ENCODE peak calls at places on chromosomes 5 and 9, in eight cellular contexts. One of them, this sample, is unnamed.

GRCh38 chr5:57307516-57307915 is 133.7 kb downstream of the GPBP1 start:
- DNase-seq in heart right ventricle: no peak
- DNase-seq in aorta: no peak
- DNase-seq in IMR-90: no peak
- DNase-seq in psoas muscle: no peak
- DNase-seq in DND-41: no peak
- DNase-seq in brain microvascular endothelial cell: no peak
- DNase-seq in PC-3: no peak
- DNase-seq in this sample: no peak

GRCh38 chr5:71998746-71999145 is 108.5 kb upstream of the MAP1B start:
- DNase-seq in brain microvascular endothelial cell: no peak
- DNase-seq in heart right ventricle: no peak
- DNase-seq in aorta: no peak
- DNase-seq in psoas muscle: no peak
- DNase-seq in DND-41: no peak
- DNase-seq in PC-3: no peak
- DNase-seq in IMR-90: no peak
- DNase-seq in this sample: no peak

GRCh38 chr5:180213657-180214207 is 4.7 kb upstream of the RASGEF1C start:
- DNase-seq in aorta: no peak
- DNase-seq in psoas muscle: no peak
- DNase-seq in heart right ventricle: no peak
- DNase-seq in DND-41: no peak
- DNase-seq in brain microvascular endothelial cell: no peak
- DNase-seq in IMR-90: no peak
- DNase-seq in PC-3: no peak
- DNase-seq in this sample: no peak

GRCh38 chr5:172450861-172451695 is 3.2 kb downstream of the SH3PXD2B start:
- DNase-seq in IMR-90: no peak
- DNase-seq in PC-3: peak; percentile 35
- DNase-seq in psoas muscle: no peak
- DNase-seq in heart right ventricle: no peak
- DNase-seq in aorta: peak; percentile 77
- DNase-seq in DND-41: peak; percentile 54
- DNase-seq in brain microvascular endothelial cell: no peak
- DNase-seq in this sample: no peak

GRCh38 chr5:137727623-137728022 is 8.3 kb downstream of the KLHL3 start:
- DNase-seq in psoas muscle: no peak
- DNase-seq in IMR-90: no peak
- DNase-seq in aorta: no peak
- DNase-seq in PC-3: no peak
- DNase-seq in DND-41: no peak
- DNase-seq in brain microvascular endothelial cell: no peak
- DNase-seq in heart right ventricle: no peak
- DNase-seq in this sample: no peak

GRCh38 chr5:77302247-77302646 is 91.8 kb downstream of the PDE8B start:
- DNase-seq in DND-41: no peak
- DNase-seq in brain microvascular endothelial cell: no peak
- DNase-seq in PC-3: no peak
- DNase-seq in psoas muscle: no peak
- DNase-seq in aorta: no peak
- DNase-seq in IMR-90: no peak
- DNase-seq in heart right ventricle: no peak
- DNase-seq in this sample: no peak

GRCh38 chr5:53464722-53465121 is 15.7 kb upstream of the FST start:
- DNase-seq in brain microvascular endothelial cell: no peak
- DNase-seq in aorta: no peak
- DNase-seq in heart right ventricle: no peak
- DNase-seq in IMR-90: no peak
- DNase-seq in DND-41: no peak
- DNase-seq in psoas muscle: no peak
- DNase-seq in PC-3: no peak
- DNase-seq in this sample: no peak

GRCh38 chr5:37814699-37815098 is 25.1 kb downstream of the GDNF start:
- DNase-seq in IMR-90: peak; percentile 41
- DNase-seq in PC-3: peak; percentile 93
- DNase-seq in aorta: no peak
- DNase-seq in DND-41: no peak
- DNase-seq in heart right ventricle: no peak
- DNase-seq in psoas muscle: no peak
- DNase-seq in brain microvascular endothelial cell: peak; percentile 26
- DNase-seq in this sample: peak; percentile 66

GRCh38 chr9:134413112-134413715 is 87.0 kb downstream of the RXRA start:
- DNase-seq in heart right ventricle: no peak
- DNase-seq in PC-3: no peak
- DNase-seq in psoas muscle: no peak
- DNase-seq in aorta: no peak
- DNase-seq in DND-41: no peak
- DNase-seq in IMR-90: no peak
- DNase-seq in brain microvascular endothelial cell: no peak
- DNase-seq in this sample: no peak

GRCh38 chr5:1032551-1033027 is 24.0 kb downstream of the NKD2 start:
- DNase-seq in aorta: peak; percentile 54
- DNase-seq in brain microvascular endothelial cell: no peak
- DNase-seq in PC-3: no peak
- DNase-seq in psoas muscle: no peak
- DNase-seq in heart right ventricle: no peak
- DNase-seq in IMR-90: no peak
- DNase-seq in DND-41: no peak
- DNase-seq in this sample: no peak

GRCh38 chr5:125584119-125584518 is 837.7 kb upstream of the ZNF608 start:
- DNase-seq in brain microvascular endothelial cell: no peak
- DNase-seq in IMR-90: no peak
- DNase-seq in aorta: no peak
- DNase-seq in DND-41: no peak
- DNase-seq in psoas muscle: no peak
- DNase-seq in PC-3: no peak
- DNase-seq in heart right ventricle: peak; percentile 19
- DNase-seq in this sample: no peak

GRCh38 chr5:6818594-6819512 is 105.6 kb downstream of the TENT4A start:
- DNase-seq in PC-3: peak; percentile 25
- DNase-seq in IMR-90: no peak
- DNase-seq in DND-41: no peak
- DNase-seq in heart right ventricle: no peak
- DNase-seq in brain microvascular endothelial cell: no peak
- DNase-seq in aorta: no peak
- DNase-seq in psoas muscle: no peak
- DNase-seq in this sample: peak; percentile 8

GRCh38 chr9:124941689-124942561 is 1.0 kb upstream of the GOLGA1 start:
- DNase-seq in aorta: peak; percentile 82
- DNase-seq in IMR-90: peak; percentile 58
- DNase-seq in brain microvascular endothelial cell: peak; percentile 35
- DNase-seq in PC-3: peak; percentile 24
- DNase-seq in DND-41: peak; percentile 83
- DNase-seq in heart right ventricle: peak; percentile 44
- DNase-seq in psoas muscle: peak; percentile 72
- DNase-seq in this sample: peak; percentile 40

GRCh38 chr9:76688471-76689238 is 75.6 kb upstream of the PCA3 start:
- DNase-seq in brain microvascular endothelial cell: no peak
- DNase-seq in heart right ventricle: no peak
- DNase-seq in aorta: no peak
- DNase-seq in IMR-90: no peak
- DNase-seq in psoas muscle: no peak
- DNase-seq in PC-3: no peak
- DNase-seq in DND-41: no peak
- DNase-seq in this sample: no peak

GRCh38 chr5:89265511-89266169 is 382.7 kb upstream of the MEF2C start:
- DNase-seq in heart right ventricle: no peak
- DNase-seq in psoas muscle: no peak
- DNase-seq in aorta: no peak
- DNase-seq in IMR-90: peak; percentile 89
- DNase-seq in PC-3: peak; percentile 51
- DNase-seq in brain microvascular endothelial cell: peak; percentile 74
- DNase-seq in DND-41: no peak
- DNase-seq in this sample: peak; percentile 77

DNA sequence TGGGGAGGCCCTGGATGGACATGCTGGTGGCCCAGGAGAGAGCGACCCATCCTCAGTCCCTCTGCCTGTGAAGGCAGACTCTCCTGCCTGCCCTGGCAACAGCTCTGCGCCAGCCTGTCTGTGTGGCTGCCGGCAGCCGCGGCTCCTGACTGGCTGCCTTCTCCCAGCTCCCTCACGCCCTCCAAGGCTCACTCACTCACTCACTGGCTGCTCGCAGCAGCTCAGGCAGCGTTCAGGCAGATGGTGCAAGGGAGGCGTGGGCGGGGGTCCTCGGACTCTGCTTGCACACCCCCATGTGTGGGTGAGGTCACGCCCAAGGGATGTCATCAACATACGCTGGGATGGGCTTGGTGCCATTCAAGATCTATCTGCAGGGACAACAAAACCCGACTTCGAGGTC is 66.6 kb downstream of the DAB2IP start:
- DNase-seq in IMR-90: peak; percentile 65
- DNase-seq in heart right ventricle: no peak
- DNase-seq in PC-3: no peak
- DNase-seq in aorta: peak; percentile 81
- DNase-seq in DND-41: no peak
- DNase-seq in psoas muscle: no peak
- DNase-seq in brain microvascular endothelial cell: no peak
- DNase-seq in this sample: peak; percentile 52
- H3K36me3 ChIP-seq in IMR-90: peaks cover 2% of the 10 kb centered on the region
- H3K36me3 ChIP-seq in heart right ventricle: peaks cover 3% of the 10 kb centered on the region
- H3K36me3 ChIP-seq in PC-3: no peaks in the 10 kb centered on the region
- H3K36me3 ChIP-seq in aorta: no peaks in the 10 kb centered on the region
- H3K36me3 ChIP-seq in DND-41: no peaks in the 10 kb centered on the region
- H3K36me3 ChIP-seq in psoas muscle: no peaks in the 10 kb centered on the region
- H3K36me3 ChIP-seq in brain microvascular endothelial cell: no peaks in the 10 kb centered on the region
- H3K36me3 ChIP-seq in this sample: peaks cover 4% of the 10 kb centered on the region

GRCh38 chr5:163134061-163134460 is 303.3 kb upstream of the CCNG1 start:
- DNase-seq in brain microvascular endothelial cell: no peak
- DNase-seq in psoas muscle: no peak
- DNase-seq in IMR-90: no peak
- DNase-seq in DND-41: no peak
- DNase-seq in aorta: no peak
- DNase-seq in PC-3: no peak
- DNase-seq in heart right ventricle: no peak
- DNase-seq in this sample: no peak

DNA sequence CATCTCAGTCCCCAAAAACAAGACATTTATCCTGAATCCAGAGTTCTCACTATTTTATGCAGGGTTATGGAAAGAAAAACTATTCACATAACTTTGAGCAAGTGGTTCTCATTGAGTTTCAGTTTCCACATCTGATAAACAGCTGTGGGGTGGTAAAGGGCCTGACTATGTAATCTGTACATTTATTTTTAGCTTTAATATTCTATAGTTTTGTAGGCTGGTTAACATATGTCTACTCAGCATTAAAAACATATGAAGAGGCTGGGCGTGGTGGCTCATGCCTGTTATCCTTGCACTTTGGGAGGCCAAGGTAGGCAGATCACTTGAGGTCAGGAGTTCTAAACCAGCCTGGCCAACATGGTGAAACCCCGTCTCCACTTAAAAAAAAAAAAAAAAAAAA is 301.5 kb upstream of the CCNG1 start:
- DNase-seq in aorta: no peak
- DNase-seq in IMR-90: no peak
- DNase-seq in psoas muscle: no peak
- DNase-seq in heart right ventricle: no peak
- DNase-seq in DND-41: no peak
- DNase-seq in brain microvascular endothelial cell: no peak
- DNase-seq in PC-3: no peak
- DNase-seq in this sample: no peak
- H3K4me3 ChIP-seq in aorta: no peak overlapping the region
- H3K4me3 ChIP-seq in IMR-90: no peak overlapping the region
- H3K4me3 ChIP-seq in psoas muscle: no peak overlapping the region
- H3K4me3 ChIP-seq in heart right ventricle: no peak overlapping the region
- H3K4me3 ChIP-seq in DND-41: no peak overlapping the region
- H3K4me3 ChIP-seq in brain microvascular endothelial cell: no peak overlapping the region
- H3K4me3 ChIP-seq in PC-3: no peak overlapping the region
- H3K4me3 ChIP-seq in this sample: no peak overlapping the region

GRCh38 chr9:130694205-130694604 is 625 bp downstream of the EXOSC2 start:
- DNase-seq in aorta: no peak
- DNase-seq in PC-3: no peak
- DNase-seq in psoas muscle: no peak
- DNase-seq in brain microvascular endothelial cell: no peak
- DNase-seq in DND-41: no peak
- DNase-seq in heart right ventricle: no peak
- DNase-seq in IMR-90: no peak
- DNase-seq in this sample: no peak

GRCh38 chr9:130698514-130698913 is 4.9 kb downstream of the EXOSC2 start:
- DNase-seq in aorta: peak; percentile 19
- DNase-seq in IMR-90: peak; percentile 37
- DNase-seq in psoas muscle: no peak
- DNase-seq in heart right ventricle: no peak
- DNase-seq in brain microvascular endothelial cell: no peak
- DNase-seq in PC-3: no peak
- DNase-seq in DND-41: no peak
- DNase-seq in this sample: no peak

GRCh38 chr9:130696139-130696650 is 2.6 kb downstream of the EXOSC2 start:
- DNase-seq in DND-41: no peak
- DNase-seq in PC-3: no peak
- DNase-seq in psoas muscle: no peak
- DNase-seq in IMR-90: no peak
- DNase-seq in aorta: peak; percentile 8
- DNase-seq in heart right ventricle: no peak
- DNase-seq in brain microvascular endothelial cell: no peak
- DNase-seq in this sample: no peak

GRCh38 chr9:130699047-130699446 is 5.5 kb downstream of the EXOSC2 start:
- DNase-seq in IMR-90: no peak
- DNase-seq in DND-41: no peak
- DNase-seq in aorta: no peak
- DNase-seq in heart right ventricle: no peak
- DNase-seq in brain microvascular endothelial cell: no peak
- DNase-seq in psoas muscle: no peak
- DNase-seq in PC-3: no peak
- DNase-seq in this sample: no peak

DNA sequence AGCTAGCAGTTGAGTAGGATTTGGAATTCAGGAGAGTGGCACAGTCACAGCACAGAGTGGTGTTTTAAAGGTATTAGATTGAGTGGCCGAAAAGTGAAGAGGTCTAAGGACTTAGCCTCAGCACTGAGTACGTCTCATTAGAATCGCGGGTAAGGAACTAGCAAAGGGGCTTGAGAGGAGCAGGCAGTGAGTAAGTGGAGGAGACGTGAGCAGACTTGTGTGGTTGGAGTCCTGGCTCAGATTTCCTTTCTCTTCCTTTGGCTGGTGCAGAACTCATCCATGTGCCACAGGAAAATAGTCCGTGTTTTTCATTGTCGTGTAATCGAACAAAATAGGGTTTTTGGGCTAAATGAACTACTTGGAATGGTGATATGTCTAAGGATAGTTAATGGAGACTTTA is 3.4 kb downstream of the EXOSC2 start:
- DNase-seq in psoas muscle: no peak
- DNase-seq in DND-41: no peak
- DNase-seq in brain microvascular endothelial cell: no peak
- DNase-seq in IMR-90: no peak
- DNase-seq in aorta: no peak
- DNase-seq in PC-3: no peak
- DNase-seq in heart right ventricle: no peak
- DNase-seq in this sample: peak; percentile 58
- H3K36me3 ChIP-seq in psoas muscle: peaks cover 65% of the 10 kb centered on the region
- H3K36me3 ChIP-seq in DND-41: peaks cover 65% of the 10 kb centered on the region
- H3K36me3 ChIP-seq in brain microvascular endothelial cell: peaks cover 40% of the 10 kb centered on the region
- H3K36me3 ChIP-seq in IMR-90: peaks cover 33% of the 10 kb centered on the region
- H3K36me3 ChIP-seq in aorta: peaks cover 7% of the 10 kb centered on the region
- H3K36me3 ChIP-seq in PC-3: peaks cover 37% of the 10 kb centered on the region
- H3K36me3 ChIP-seq in heart right ventricle: peaks cover 67% of the 10 kb centered on the region
- H3K36me3 ChIP-seq in this sample: peaks cover 18% of the 10 kb centered on the region

DNA sequence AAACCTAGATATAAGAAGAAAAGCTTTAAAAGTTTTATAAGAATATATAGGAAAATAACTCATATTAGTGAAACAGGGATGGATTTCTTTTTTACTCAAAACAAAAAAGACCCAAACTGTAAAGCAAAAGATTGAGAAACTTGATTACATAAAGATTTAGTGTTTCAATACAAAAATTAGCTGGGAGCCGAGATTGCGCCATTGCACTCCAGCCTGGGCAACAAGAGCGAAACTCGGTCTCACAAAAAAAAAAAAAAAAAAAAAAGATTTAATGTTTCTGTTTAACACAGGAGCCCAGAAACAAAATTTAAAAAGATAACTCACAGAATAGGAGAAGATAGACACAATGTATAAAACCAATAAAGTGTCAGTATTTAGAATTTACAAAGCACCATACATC is 45.2 kb downstream of the CDC14B start:
- DNase-seq in heart right ventricle: no peak
- DNase-seq in DND-41: no peak
- DNase-seq in IMR-90: no peak
- DNase-seq in brain microvascular endothelial cell: no peak
- DNase-seq in PC-3: no peak
- DNase-seq in psoas muscle: no peak
- DNase-seq in aorta: no peak
- DNase-seq in this sample: no peak
- H3K4me3 ChIP-seq in heart right ventricle: no peak overlapping the region
- H3K4me3 ChIP-seq in DND-41: no peak overlapping the region
- H3K4me3 ChIP-seq in IMR-90: no peak overlapping the region
- H3K4me3 ChIP-seq in brain microvascular endothelial cell: no peak overlapping the region
- H3K4me3 ChIP-seq in PC-3: no peak overlapping the region
- H3K4me3 ChIP-seq in psoas muscle: no peak overlapping the region
- H3K4me3 ChIP-seq in aorta: no peak overlapping the region
- H3K4me3 ChIP-seq in this sample: no peak overlapping the region